ENCODE peak calls at places on chromosomes 16 and 17, in ten cellular contexts. T is neural progenitor cell; K is stomach; I is ovary; G is heart left ventricle; R is CD8-positive, alpha-beta T cell; E is prostate gland; V is tibial nerve; S is upper lobe of left lung; Z is body of pancreas. X is an unnamed sample. For H3K4me1 and H3K9me3, the result is how much of the 10 kb centered on the place peaks cover.

GRCh38 chr17:64339516-64340475 is 50.9 kb downstream of the PECAM1 start:
- DNase-seq in T (no peak), K (no peak), I (no peak), G (no peak), R (no peak), E (no peak), V (no peak), S (no peak), Z (no peak), X (no peak)

GRCh38 chr17:1054656-1055055 is 57.7 kb downstream of the TIMM22 start:
- DNase-seq in T (no peak), K (no peak), I (no peak), G (peak), R (no peak), E (no peak), V (no peak), S (no peak), Z (no peak), X (no peak)

GRCh38 chr17:72457712-72458111 is 336.9 kb downstream of the SOX9 start:
- DNase-seq in T (no peak), K (no peak), I (no peak), G (no peak), R (no peak), E (no peak), V (no peak), S (no peak), Z (no peak), X (no peak)

GRCh38 chr16:9322735-9323134 is 231.3 kb downstream of the HAPSTR1 start:
- DNase-seq in T (no peak), K (no peak), I (no peak), G (no peak), R (no peak), E (no peak), V (no peak), S (no peak), Z (no peak), X (no peak)

GRCh38 chr17:79528592-79529125 is 82.2 kb downstream of the RBFOX3 start:
- DNase-seq in T (no peak), K (no peak), I (no peak), G (peak), R (no peak), E (no peak), V (no peak), S (no peak), Z (no peak), X (no peak)

GRCh38 chr16:30407794-30408534 is 558 bp downstream of the ZNF771 start:
- DNase-seq in T (peak), K (no peak), I (no peak), G (no peak), R (no peak), E (no peak), V (no peak), S (no peak), Z (no peak), X (no peak)

GRCh38 chr16:1980026-1980769 is 1.1 kb downstream of the NOXO1 start:
- DNase-seq in T (peak), K (peak), I (no peak), G (peak), R (peak), E (no peak), V (no peak), S (no peak), Z (peak), X (no peak)

GRCh38 chr17:71180801-71181385 is 939.9 kb upstream of the SOX9 start:
- DNase-seq in T (no peak), K (no peak), I (no peak), G (no peak), R (no peak), E (peak), V (no peak), S (no peak), Z (peak), X (no peak)

GRCh38 chr17:13051876-13052275 is 34.0 kb upstream of the ELAC2 start:
- DNase-seq in T (no peak), K (no peak), I (no peak), G (no peak), R (no peak), E (no peak), V (no peak), S (no peak), Z (no peak), X (no peak)

GRCh38 chr17:62062313-62062712 is 2.8 kb downstream of the MED13 start:
- DNase-seq in T (no peak), K (no peak), I (no peak), G (no peak), R (no peak), E (no peak), V (no peak), S (no peak), Z (no peak), X (no peak)

GRCh38 chr17:2695243-2695960 is 16.2 kb downstream of the CLUH start:
- DNase-seq in T (no peak), K (peak), I (no peak), G (peak), R (no peak), E (no peak), V (no peak), S (no peak), Z (no peak), X (no peak)

GRCh38 chr16:12337776-12338655 is 361.5 kb downstream of the SNX29 start:
- DNase-seq in T (no peak), K (no peak), I (no peak), G (no peak), R (no peak), E (no peak), V (no peak), S (no peak), Z (no peak), X (no peak)

GRCh38 chr17:3026856-3027751 is 36.3 kb downstream of the OR1D5 start:
- DNase-seq in T (peak), K (no peak), I (no peak), G (no peak), R (no peak), E (no peak), V (no peak), S (no peak), Z (no peak), X (no peak)

GRCh38 chr16:50616883-50617629 is 64.1 kb downstream of the SNX20 start:
- DNase-seq in T (no peak), K (peak), I (peak), G (no peak), R (no peak), E (peak), V (no peak), S (no peak), Z (no peak), X (no peak)

GRCh38 chr17:55233840-55234239 is 30.9 kb upstream of the HLF start:
- DNase-seq in T (no peak), K (no peak), I (no peak), G (no peak), R (no peak), E (no peak), V (no peak), S (no peak), Z (no peak), X (no peak)

GRCh38 chr16:13333336-13333735 is 431.9 kb downstream of the SHISA9 start:
- DNase-seq in T (no peak), K (no peak), I (no peak), G (no peak), R (no peak), E (no peak), V (no peak), S (no peak), Z (no peak), X (no peak)

GRCh38 chr17:31388351-31388750 is 3.1 kb upstream of the RAB11FIP4 start:
- DNase-seq in T (no peak), K (no peak), I (no peak), G (no peak), R (no peak), E (no peak), V (no peak), S (no peak), Z (no peak), X (no peak)

GRCh38 chr17:37490638-37491614 is 1.2 kb downstream of the DUSP14 start:
- DNase-seq in T (peak), K (no peak), I (peak), G (no peak), R (no peak), E (peak), V (peak), S (no peak), Z (no peak), X (no peak)

GRCh38 chr17:4600563-4600962 is 16.2 kb downstream of the SMTNL2 start:
- DNase-seq in T (peak), K (no peak), I (no peak), G (no peak), R (no peak), E (no peak), V (no peak), S (no peak), Z (no peak), X (no peak)

GRCh38 chr16:19463468-19464315 is 46.0 kb downstream of the TMC5 start:
- DNase-seq in T (no peak), K (peak), I (no peak), G (no peak), R (no peak), E (no peak), V (no peak), S (no peak), Z (no peak), X (no peak)

GRCh38 chr17:68255731-68256538 is 8.1 kb downstream of the AMZ2 start:
- DNase-seq in T (no peak), K (no peak), I (no peak), G (no peak), R (peak), E (no peak), V (no peak), S (no peak), Z (no peak), X (no peak)

DNA sequence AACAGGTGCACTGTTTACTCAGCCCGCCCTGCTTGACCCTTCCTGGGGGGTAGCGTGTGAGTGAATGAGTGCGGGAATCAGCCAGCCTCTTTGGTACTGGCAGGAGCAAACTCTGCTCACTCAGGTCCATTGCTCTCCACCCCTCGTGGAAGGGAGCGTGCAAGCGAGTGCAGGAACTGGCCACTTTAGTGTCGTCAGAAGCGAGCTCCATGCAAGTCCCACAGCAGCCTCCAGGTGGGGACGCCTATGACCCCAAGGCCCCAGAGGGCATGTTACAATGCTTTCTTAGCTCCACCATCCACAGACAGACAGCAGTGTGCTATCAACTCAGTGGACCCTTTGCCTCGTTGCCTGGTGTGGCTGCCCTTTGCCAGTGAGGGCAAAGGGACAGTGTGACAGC is 1025.1 kb upstream of the CDH8 start:
- DNase-seq in T (no peak), K (no peak), I (no peak), G (no peak), R (no peak), E (no peak), V (no peak), S (no peak), Z (no peak), X (no peak)
- TF ChIP-seq CTCF in T (no peak), K (no peak), I (no peak), G (no peak), R (no peak), E (no peak), V (no peak), S (no peak), Z (no peak), X (no peak)

GRCh38 chr16:4700997-4701743 is 7.8 kb downstream of the NUDT16L1 start:
- DNase-seq in T (no peak), K (peak), I (no peak), G (no peak), R (no peak), E (peak), V (no peak), S (no peak), Z (no peak), X (no peak)
- H3K4me1 ChIP-seq in T (under half), K (under half), I (under half), G (under half), R (under half), E (under half), V (under half), S (under half), Z (under half), X (under half)

DNA sequence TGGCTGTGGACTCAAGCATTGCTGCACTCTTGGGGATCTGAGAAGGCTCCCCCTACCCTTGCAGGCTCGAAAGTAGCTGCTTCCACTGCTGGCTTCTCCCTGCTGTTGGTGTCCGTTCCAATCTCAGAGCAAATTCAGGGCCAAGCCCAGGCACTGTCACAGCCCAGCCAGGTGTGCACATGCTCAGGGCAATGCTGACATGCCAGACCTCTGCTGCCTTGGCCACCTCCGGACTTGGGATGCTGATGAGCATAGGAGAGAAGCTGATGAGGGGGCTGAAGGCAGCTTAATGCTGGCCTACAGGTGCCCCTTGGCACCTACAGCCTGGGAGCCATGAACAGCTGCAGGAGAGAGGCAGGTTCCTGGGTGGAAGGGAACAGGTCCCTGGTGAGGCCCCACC is 273.7 kb upstream of the KCNJ16 start:
- DNase-seq in T (no peak), K (no peak), I (no peak), G (no peak), R (no peak), E (no peak), V (no peak), S (no peak), Z (no peak), X (no peak)
- H3K9me3 ChIP-seq in T (under half), K (under half), I (under half), G (under half), R (under half), E (under half), V (under half), S (under half), Z (under half), X (under half)

GRCh38 chr16:56616608-56617211 is 8.3 kb downstream of the MT2A start:
- DNase-seq in T (no peak), K (no peak), I (no peak), G (no peak), R (no peak), E (no peak), V (no peak), S (no peak), Z (no peak), X (no peak)

GRCh38 chr16:56618138-56618537 is 7.4 kb upstream of the MT1E start:
- DNase-seq in T (peak), K (no peak), I (no peak), G (no peak), R (no peak), E (no peak), V (no peak), S (no peak), Z (no peak), X (no peak)

GRCh38 chr16:56615353-56615752 is 7.0 kb downstream of the MT2A start:
- DNase-seq in T (no peak), K (no peak), I (no peak), G (no peak), R (no peak), E (no peak), V (no peak), S (no peak), Z (no peak), X (no peak)

GRCh38 chr16:56614549-56614991 is 6.2 kb downstream of the MT2A start:
- DNase-seq in T (no peak), K (no peak), I (no peak), G (no peak), R (no peak), E (no peak), V (no peak), S (no peak), Z (no peak), X (no peak)

GRCh38 chr16:56617212-56618085 is 8.1 kb upstream of the MT1E start:
- DNase-seq in T (peak), K (peak), I (peak), G (peak), R (peak), E (peak), V (no peak), S (peak), Z (peak), X (no peak)
- TF ChIP-seq CTCF in T (no peak), K (no peak), I (no peak), G (no peak), R (no peak), E (no peak), V (peak), S (peak), Z (no peak), X (peak)

GRCh38 chr16:23105309-23105708 is 43.9 kb downstream of the USP31 start:
- DNase-seq in T (no peak), K (no peak), I (no peak), G (no peak), R (no peak), E (peak), V (no peak), S (no peak), Z (peak), X (no peak)
- H3K4me1 ChIP-seq in T (under half), K (under half), I (under half), G (under half), R (under half), E (under half), V (under half), S (under half), Z (under half), X (under half)

GRCh38 chr16:62648256-62648655 is 612.0 kb upstream of the CDH8 start:
- DNase-seq in T (no peak), K (no peak), I (no peak), G (no peak), R (no peak), E (no peak), V (no peak), S (no peak), Z (no peak), X (no peak)

GRCh38 chr16:62638964-62639861 is 603.0 kb upstream of the CDH8 start:
- DNase-seq in T (no peak), K (no peak), I (no peak), G (no peak), R (no peak), E (no peak), V (no peak), S (no peak), Z (no peak), X (no peak)

GRCh38 chr16:62639890-62640289 is 603.7 kb upstream of the CDH8 start:
- DNase-seq in T (no peak), K (no peak), I (no peak), G (no peak), R (no peak), E (no peak), V (no peak), S (no peak), Z (no peak), X (no peak)

GRCh38 chr16:62642677-62643076 is 606.4 kb upstream of the CDH8 start:
- DNase-seq in T (no peak), K (no peak), I (no peak), G (no peak), R (no peak), E (no peak), V (no peak), S (no peak), Z (no peak), X (no peak)

DNA sequence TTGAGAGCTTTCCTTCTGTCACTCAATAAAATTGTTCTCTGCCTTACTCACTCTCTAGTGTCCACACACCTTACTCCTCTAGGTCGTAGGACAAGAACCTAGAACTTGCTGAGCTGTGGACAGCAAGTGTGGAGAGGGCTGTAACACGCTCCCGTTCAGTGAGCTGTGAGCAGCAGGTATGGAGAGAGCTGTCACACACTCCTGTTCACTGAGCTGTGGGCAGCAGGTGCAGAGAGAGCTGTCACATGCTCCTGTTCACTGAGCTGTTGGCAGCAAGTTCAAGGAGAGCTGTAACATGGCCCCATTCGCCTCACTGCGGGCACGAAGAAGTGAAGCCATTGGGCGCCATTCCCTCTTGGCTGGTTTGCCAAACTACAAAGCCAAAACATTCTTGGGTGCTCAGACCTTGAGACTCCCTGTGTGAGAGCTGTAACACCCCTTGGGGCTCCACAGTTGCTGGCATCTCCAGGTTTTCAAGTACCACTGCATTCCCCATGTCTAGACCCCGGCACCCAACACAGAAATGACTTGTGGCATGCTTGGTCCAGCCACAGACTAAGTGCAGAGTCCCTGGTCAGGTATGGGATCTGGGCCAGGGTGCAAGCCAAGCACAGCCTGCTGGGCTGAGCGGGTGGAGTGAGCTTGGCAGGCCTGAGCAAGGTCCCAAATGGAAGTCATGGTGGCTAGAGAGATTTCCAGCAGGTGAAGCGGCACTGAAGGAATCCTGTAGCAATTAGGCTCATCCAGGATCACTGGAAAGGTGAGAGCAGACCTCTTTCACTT is 608.0 kb upstream of the CDH8 start:
- DNase-seq in T (no peak), K (no peak), I (no peak), G (no peak), R (no peak), E (no peak), V (no peak), S (no peak), Z (no peak), X (no peak)
- H3K9me3 ChIP-seq in T (under half), K (under half), I (under half), G (under half), R (under half), E (under half), V (under half), S (under half), Z (under half), X (under half)

GRCh38 chr17:75034236-75034908 is 12.4 kb downstream of the ATP5PD start:
- DNase-seq in T (peak), K (peak), I (peak), G (peak), R (peak), E (peak), V (peak), S (peak), Z (peak), X (no peak)
- TF ChIP-seq CTCF in T (peak), K (no peak), I (no peak), G (peak), R (no peak), E (no peak), V (peak), S (peak), Z (peak), X (no peak)